ENCODE peak calls at places on chromosomes 4 and X, in eight cellular contexts. H is body of pancreas, P is A549, I is breast epithelium, Y is heart left ventricle, Q is brain microvascular endothelial cell, S is GM12878, F is bronchial epithelial cell. A is an unnamed sample.

GRCh38 chr4:56937262-56937661 is 29.6 kb downstream of the REST start:
- DNase-seq in H (no peak), P (no peak), I (no peak), Y (no peak), Q (peak; percentile 84), S (no peak), F (peak; percentile 98), A (no peak)

GRCh38 chr4:14528921-14529320 is 473.4 kb upstream of the CPEB2 start:
- DNase-seq in H (no peak), P (no peak), I (no peak), Y (no peak), Q (no peak), S (no peak), F (no peak), A (no peak)

GRCh38 chr4:139665079-139665689 is 435 bp upstream of the MGST2 start:
- DNase-seq in H (no peak), P (no peak), I (no peak), Y (no peak), Q (no peak), S (no peak), F (no peak), A (no peak)

GRCh38 chr4:124060261-124060918 is 652.1 kb downstream of the ANKRD50 start:
- DNase-seq in H (peak; percentile 58), P (no peak), I (peak; percentile 53), Y (peak; percentile 63), Q (peak; percentile 31), S (peak; percentile 1), F (peak; percentile 87), A (no peak)

GRCh38 chrX:9746148-9746880 is 19.3 kb downstream of the GPR143 start:
- DNase-seq in H (no peak), P (no peak), I (no peak), Y (no peak), Q (peak; percentile 62), S (no peak), F (peak; percentile 55), A (no peak)

GRCh38 chr4:53781614-53782467 is 190.6 kb upstream of the LNX1 start:
- DNase-seq in H (no peak), P (peak; percentile 36), I (no peak), Y (no peak), Q (peak; percentile 47), S (no peak), F (peak; percentile 85), A (no peak)

GRCh38 chr4:183356931-183357675 is 34.9 kb upstream of the CLDN24 start:
- DNase-seq in H (no peak), P (no peak), I (no peak), Y (no peak), Q (no peak), S (no peak), F (peak; percentile 94), A (no peak)

GRCh38 chrX:34884693-34885277 is 57.8 kb upstream of the FAM47B start:
- DNase-seq in H (no peak), P (peak; percentile 33), I (no peak), Y (no peak), Q (peak; percentile 71), S (no peak), F (peak; percentile 81), A (no peak)

GRCh38 chr4:10622728-10623127 is 61.8 kb downstream of the CLNK start:
- DNase-seq in H (no peak), P (no peak), I (no peak), Y (no peak), Q (no peak), S (peak; percentile 26), F (peak; percentile 10), A (no peak)

GRCh38 chr4:182822554-182822953 is 94.6 kb downstream of the DCTD start:
- DNase-seq in H (no peak), P (no peak), I (no peak), Y (no peak), Q (no peak), S (no peak), F (no peak), A (no peak)

GRCh38 chrX:149720021-149720689 is 8.3 kb downstream of the MAGEA11 start:
- DNase-seq in H (peak; percentile 36), P (no peak), I (no peak), Y (no peak), Q (no peak), S (no peak), F (no peak), A (peak; percentile 7)

GRCh38 chrX:56382278-56382677 is 150.1 kb downstream of the KLF8 start:
- DNase-seq in H (no peak), P (no peak), I (no peak), Y (no peak), Q (no peak), S (no peak), F (no peak), A (no peak)

GRCh38 chrX:55119712-55120111 is 30.9 kb downstream of the PAGE2 start:
- DNase-seq in H (no peak), P (no peak), I (no peak), Y (no peak), Q (no peak), S (no peak), F (no peak), A (no peak)

GRCh38 chr4:7332216-7333023 is 102.3 kb downstream of the PSAPL1 start:
- DNase-seq in H (peak; percentile 47), P (no peak), I (peak; percentile 46), Y (peak; percentile 41), Q (peak; percentile 86), S (no peak), F (no peak), A (no peak)

GRCh38 chr4:158193171-158193749 is 17.0 kb upstream of the TMEM144 start:
- DNase-seq in H (no peak), P (peak; percentile 43), I (no peak), Y (no peak), Q (no peak), S (no peak), F (peak; percentile 52), A (no peak)

GRCh38 chr4:16239086-16239485 is 12.8 kb upstream of the TAPT1 start:
- DNase-seq in H (no peak), P (no peak), I (no peak), Y (no peak), Q (no peak), S (no peak), F (no peak), A (no peak)

GRCh38 chr4:150289198-150289597 is 211.0 kb downstream of the DCLK2 start:
- DNase-seq in H (no peak), P (no peak), I (no peak), Y (no peak), Q (no peak), S (no peak), F (no peak), A (no peak)

GRCh38 chr4:59925290-59925689 is 1274.8 kb upstream of the ADGRL3 start:
- DNase-seq in H (no peak), P (no peak), I (no peak), Y (no peak), Q (no peak), S (no peak), F (no peak), A (no peak)

GRCh38 chr4:59920414-59920813 is 1279.7 kb upstream of the ADGRL3 start:
- DNase-seq in H (no peak), P (no peak), I (no peak), Y (no peak), Q (no peak), S (no peak), F (no peak), A (no peak)
- TF ChIP-seq CTCF in H (no peak), P (no peak), I (no peak), Y (no peak), Q (no peak), S (no peak), F (no peak), A (no peak)

DNA sequence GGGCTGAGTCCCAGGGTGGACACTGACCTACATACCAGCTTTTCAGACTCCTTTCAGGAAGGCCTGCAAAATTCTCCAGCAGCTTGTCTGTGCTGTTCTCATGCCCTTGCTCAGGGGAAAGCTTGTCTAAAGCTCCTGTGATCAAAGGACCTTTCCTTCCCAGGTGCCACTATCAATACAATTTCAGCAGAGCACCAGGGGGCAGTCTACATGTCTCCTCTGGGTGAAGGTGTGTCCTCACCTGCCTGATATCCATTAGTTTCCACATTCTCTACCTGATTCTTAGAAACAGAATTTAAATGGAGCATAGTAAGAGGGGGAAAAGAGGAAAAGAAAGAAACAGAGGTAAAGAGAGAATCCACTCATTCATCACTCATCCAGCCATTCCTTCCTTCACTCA is 114.2 kb downstream of the PPARGC1A start:
- DNase-seq in H (peak; percentile 15), P (no peak), I (no peak), Y (no peak), Q (no peak), S (no peak), F (peak; percentile 24), A (peak; percentile 41)
- TF ChIP-seq CTCF in H (peak; percentile 30), P (no peak), I (no peak), Y (no peak), Q (peak; percentile 19), S (no peak), F (peak; percentile 54), A (no peak)

GRCh38 chr4:2182981-2183380 is 58.9 kb downstream of the HAUS3 start:
- DNase-seq in H (no peak), P (no peak), I (no peak), Y (no peak), Q (no peak), S (no peak), F (peak; percentile 39), A (no peak)

GRCh38 chr4:2183394-2183793 is 58.5 kb downstream of the HAUS3 start:
- DNase-seq in H (no peak), P (no peak), I (no peak), Y (no peak), Q (no peak), S (no peak), F (no peak), A (no peak)

GRCh38 chr4:2180410-2180809 is 61.5 kb downstream of the HAUS3 start:
- DNase-seq in H (no peak), P (no peak), I (no peak), Y (no peak), Q (no peak), S (no peak), F (no peak), A (no peak)

GRCh38 chr4:2186865-2187172 is 55.1 kb downstream of the HAUS3 start:
- DNase-seq in H (no peak), P (no peak), I (no peak), Y (no peak), Q (no peak), S (no peak), F (no peak), A (no peak)

DNA sequence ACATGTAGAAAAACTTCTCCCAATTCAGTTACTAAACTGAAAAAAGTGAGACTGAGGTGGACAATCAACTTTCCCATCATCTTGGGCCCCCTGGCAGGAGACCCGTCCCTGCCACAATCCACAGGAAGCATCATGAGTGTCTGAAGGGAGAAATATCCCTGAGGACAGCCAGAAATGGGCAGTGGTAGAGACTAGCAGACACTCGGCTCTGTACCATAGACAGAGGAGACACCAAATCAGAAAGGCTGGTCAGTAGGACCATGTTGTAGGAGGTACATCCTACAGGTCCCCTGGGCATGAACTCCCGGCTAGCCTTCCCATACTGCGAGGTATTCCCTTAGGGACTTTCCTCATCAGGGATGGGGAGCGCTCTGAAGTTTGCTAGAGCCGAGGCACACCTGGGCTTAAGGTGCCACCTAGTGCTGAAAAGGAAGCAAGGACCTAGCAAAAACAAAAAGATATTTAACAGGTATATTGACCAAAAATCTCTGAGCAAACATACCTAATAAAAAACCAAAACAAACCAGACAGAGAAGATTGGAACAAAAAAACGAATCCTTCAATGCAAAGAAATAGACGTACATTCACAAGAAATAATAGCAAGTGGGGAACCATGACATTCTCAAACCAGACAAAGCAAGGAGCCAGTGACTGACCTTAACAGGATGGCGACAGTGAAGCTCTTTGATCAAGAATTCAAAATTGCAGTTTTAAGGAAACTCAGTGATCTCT is 55.6 kb downstream of the HAUS3 start:
- DNase-seq in H (peak; percentile 67), P (no peak), I (no peak), Y (no peak), Q (no peak), S (no peak), F (peak; percentile 61), A (peak; percentile 50)
- TF ChIP-seq CTCF in H (peak; percentile 80), P (peak; percentile 29), I (no peak), Y (no peak), Q (peak; percentile 62), S (peak; percentile 55), F (peak; percentile 69), A (peak; percentile 43)

GRCh38 chr4:147958057-147958456 is 226.2 kb downstream of the ARHGAP10 start:
- DNase-seq in H (no peak), P (no peak), I (no peak), Y (no peak), Q (no peak), S (no peak), F (no peak), A (no peak)
- TF ChIP-seq CTCF in H (no peak), P (no peak), I (no peak), Y (no peak), Q (no peak), S (no peak), F (no peak), A (no peak)